ENCODE peak calls at places on chromosomes 12 and 14, in four cellular contexts. X is left ventricle myocardium inferior; K is stimulated activated CD4-positive, alpha-beta T cell treated with anti-CD3 and anti-CD28 coated beads, Interleukin-12 subunit alpha, Interleukin-12 subunit beta, amount 100 ng/mL, for 4 hours; U is CD8-positive, alpha-beta T cell. M is an unnamed sample.

GRCh38 chr12:6915023-6915788 is 826 bp downstream of the ENO2 start:
- DNase-seq in X (peak), K (no peak), U (no peak), M (peak)

GRCh38 chr14:102761206-102761605 is 16.0 kb upstream of the TRAF3 start:
- DNase-seq in X (no peak), K (no peak), U (no peak), M (no peak)

GRCh38 chr12:130838284-130838950 is 633 bp downstream of the STX2 start:
- DNase-seq in X (no peak), K (no peak), U (no peak), M (peak)

GRCh38 chr12:11868027-11868426 is 202.7 kb upstream of the BCL2L14 start:
- DNase-seq in X (no peak), K (no peak), U (no peak), M (no peak)

GRCh38 chr12:108832730-108833354 is 24.5 kb downstream of the SSH1 start:
- DNase-seq in X (peak), K (no peak), U (no peak), M (peak)

GRCh38 chr12:49131973-49132461 is 822 bp upstream of the TUBA1B start:
- DNase-seq in X (no peak), K (no peak), U (no peak), M (peak)

GRCh38 chr14:92601757-92602417 is 88.3 kb downstream of the RIN3 start:
- DNase-seq in X (no peak), K (no peak), U (no peak), M (no peak)

GRCh38 chr12:52789637-52790426 is 6.1 kb downstream of the KRT3 start:
- DNase-seq in X (no peak), K (peak), U (no peak), M (no peak)

GRCh38 chr14:68405959-68406358 is 386.9 kb downstream of the ZFP36L1 start:
- DNase-seq in X (no peak), K (no peak), U (no peak), M (peak)

GRCh38 chr12:64147860-64148259 is 74.2 kb downstream of the KICS2 start:
- DNase-seq in X (no peak), K (no peak), U (no peak), M (no peak)

GRCh38 chr12:42666671-42667243 is 77.2 kb upstream of the PRICKLE1 start:
- DNase-seq in X (no peak), K (no peak), U (no peak), M (no peak)

GRCh38 chr12:132441871-132442863 is 47.8 kb upstream of the FBRSL1 start:
- DNase-seq in X (no peak), K (no peak), U (no peak), M (no peak)

GRCh38 chr14:23171251-23171975 is 12.0 kb downstream of the SLC7A8 start:
- DNase-seq in X (no peak), K (no peak), U (no peak), M (peak)

GRCh38 chr12:63319936-63320633 is 169.1 kb upstream of the AVPR1A start:
- DNase-seq in X (no peak), K (no peak), U (no peak), M (peak)

GRCh38 chr12:88579572-88579940 is 715 bp downstream of the KITLG start:
- DNase-seq in X (peak), K (no peak), U (no peak), M (peak)

GRCh38 chr14:60944206-60944605 is 36.7 kb downstream of the TRMT5 start:
- DNase-seq in X (no peak), K (no peak), U (no peak), M (no peak)

GRCh38 chr14:34030864-34031263 is 80.0 kb upstream of the EGLN3 start:
- DNase-seq in X (peak), K (no peak), U (no peak), M (peak)

GRCh38 chr14:70886421-70887206 is 20.6 kb upstream of the PCNX1 start:
- DNase-seq in X (no peak), K (no peak), U (no peak), M (no peak)

GRCh38 chr12:48198619-48198973 is 4.5 kb downstream of the OR10AD1 start:
- DNase-seq in X (peak), K (peak), U (no peak), M (no peak)

GRCh38 chr14:65019944-65020566 is 33.4 kb downstream of the FNTB start:
- DNase-seq in X (no peak), K (no peak), U (no peak), M (peak)

GRCh38 chr12:51216652-51217051 is 1.2 kb downstream of the POU6F1 start:
- DNase-seq in X (no peak), K (no peak), U (no peak), M (no peak)

GRCh38 chr14:77119852-77120251 is 21.7 kb downstream of the ZDHHC22 start:
- DNase-seq in X (no peak), K (no peak), U (no peak), M (no peak)

GRCh38 chr12:49336645-49337584 is at the start of gene C1QL4:
- DNase-seq in X (peak), K (peak), U (peak), M (peak)

GRCh38 chr12:42987216-42987631 is 397.7 kb upstream of the PRICKLE1 start:
- DNase-seq in X (no peak), K (no peak), U (no peak), M (peak)

GRCh38 chr14:63624203-63624602 is 17.5 kb downstream of the WDR89 start:
- DNase-seq in X (no peak), K (no peak), U (no peak), M (no peak)